ENCODE peak calls at places on chromosomes 13 and 19, in ten cellular contexts. Q is RPMI7951; O is lung; T is NCI-H1694 treated with DMSO at 0.1 percent for 48 hours; E is stimulated activated CD4-positive, alpha-beta T cell treated with anti-CD3 and anti-CD28 coated beads, Interleukin-1b, Interleukin-23, amount 100 ng/mL, for 1 hour; V is AG10803; H is C1 segment of cervical spinal cord; R is non-pigmented ciliary epithelial cell; B is stimulated activated CD8-positive, alpha-beta memory T cell treated with anti-CD3 and anti-CD28 coated beads, Interleukin-7, amount 100 ng/mL, for 48 hours; F is pons. Y is an unnamed sample.

GRCh38 chr13:97753942-97754670 is 199.4 kb upstream of the IPO5 start:
- DNase-seq in E (no peak), H (no peak), Q (no peak), B (no peak), V (no peak), T (no peak), O (no peak), R (no peak), F (no peak), Y (no peak)

GRCh38 chr13:64332048-64332447 is 2898.1 kb downstream of the PCDH9 start:
- DNase-seq in Q (no peak), B (no peak), H (no peak), F (no peak), T (peak), R (no peak), E (no peak), O (no peak), V (no peak), Y (no peak)

GRCh38 chr13:60009300-60010248 is 154.2 kb downstream of the DIAPH3 start:
- DNase-seq in R (no peak), Q (no peak), E (no peak), V (no peak), F (no peak), O (no peak), B (no peak), H (no peak), T (no peak), Y (no peak)

GRCh38 chr19:4088065-4088679 is 21.5 kb upstream of the ZBTB7A start:
- DNase-seq in F (no peak), H (no peak), O (no peak), Q (no peak), T (no peak), B (no peak), R (no peak), E (no peak), V (no peak), Y (no peak)

GRCh38 chr13:29105779-29106178 is 285.6 kb downstream of the MTUS2 start:
- DNase-seq in Q (no peak), T (no peak), F (no peak), V (no peak), O (no peak), B (no peak), E (no peak), H (no peak), R (no peak), Y (no peak)

GRCh38 chr19:28943651-28944050 is 269.3 kb downstream of the UQCRFS1 start:
- DNase-seq in T (no peak), O (no peak), R (no peak), V (no peak), F (no peak), B (no peak), E (no peak), H (no peak), Q (no peak), Y (no peak)

GRCh38 chr13:44989941-44990340 is 603 bp downstream of the GPALPP1 start:
- DNase-seq in R (no peak), F (no peak), B (no peak), E (no peak), H (no peak), V (peak), Q (no peak), T (no peak), O (no peak), Y (no peak)

GRCh38 chr13:31775686-31776085 is 36.4 kb downstream of the RXFP2 start:
- DNase-seq in F (peak), O (no peak), Q (no peak), B (no peak), E (no peak), H (no peak), V (peak), T (no peak), R (no peak), Y (no peak)

GRCh38 chr19:35897706-35898451 is 2.5 kb downstream of the NFKBID start:
- DNase-seq in E (no peak), R (no peak), F (no peak), O (no peak), V (no peak), H (no peak), B (no peak), Q (no peak), T (no peak), Y (no peak)

GRCh38 chr13:70391678-70392077 is 283.4 kb upstream of the KLHL1 start:
- DNase-seq in R (no peak), F (no peak), T (no peak), E (no peak), O (no peak), B (no peak), V (no peak), Q (no peak), H (no peak), Y (no peak)

GRCh38 chr19:51488491-51488890 is 10.2 kb downstream of the CEACAM18 start:
- DNase-seq in F (no peak), E (no peak), B (no peak), Q (no peak), T (no peak), R (no peak), O (no peak), H (no peak), V (no peak), Y (no peak)

GRCh38 chr13:76885203-76886004 is 801 bp downstream of the KCTD12 start:
- DNase-seq in H (peak), B (peak), V (peak), T (peak), F (no peak), Q (peak), E (peak), R (peak), O (peak), Y (peak)

GRCh38 chr13:76225815-76226489 is 589.8 kb downstream of the LMO7 start:
- DNase-seq in O (no peak), E (no peak), B (no peak), R (peak), F (peak), T (no peak), V (peak), Q (peak), H (no peak), Y (no peak)

Y was measured in amygdala.